ENCODE peak calls at places on chromosomes 3 and 15, in seven cellular contexts. L is mucosa of descending colon; F is PC-3; U is endothelial cell; S is uterus; W is stimulated activated CD4-positive, alpha-beta T cell treated with anti-CD3 and anti-CD28 coated beads, Interleukin-1b, Interleukin-23, amount 100 ng/mL, for 1 hour; A is HS-5. Y is an unnamed sample.

GRCh38 chr3:186506846-186507245 is 37.3 kb downstream of the CRYGS start:
- DNase-seq in L (no peak), F (no peak), U (no peak), S (no peak), W (no peak), A (no peak), Y (no peak)

GRCh38 chr3:51681453-51681852 is 10.4 kb downstream of the TEX264 start:
- DNase-seq in L (peak), F (peak), U (no peak), S (no peak), W (no peak), A (no peak), Y (peak)

GRCh38 chr3:71875461-71875947 is 90.6 kb upstream of the PROK2 start:
- DNase-seq in L (peak), F (peak), U (peak), S (peak), W (peak), A (no peak), Y (peak)

GRCh38 chr3:145518639-145519038 is 642.3 kb downstream of the PLOD2 start:
- DNase-seq in L (no peak), F (no peak), U (no peak), S (no peak), W (no peak), A (no peak), Y (no peak)

GRCh38 chr3:46642971-46643370 is 30.6 kb downstream of the FAM240A start:
- DNase-seq in L (no peak), F (no peak), U (no peak), S (no peak), W (no peak), A (no peak), Y (no peak)

GRCh38 chr15:42581272-42581730 is 5.9 kb downstream of the STARD9 start:
- DNase-seq in L (peak), F (peak), U (peak), S (peak), W (peak), A (no peak), Y (peak)

GRCh38 chr15:51970981-51971352 is 611 bp downstream of the LEO1 start:
- DNase-seq in L (no peak), F (no peak), U (no peak), S (no peak), W (no peak), A (no peak), Y (no peak)

GRCh38 chr15:75985966-75986365 is 26.3 kb downstream of the NRG4 start:
- DNase-seq in L (no peak), F (no peak), U (no peak), S (no peak), W (no peak), A (no peak), Y (no peak)

GRCh38 chr3:150449169-150449721 is 41.1 kb downstream of the TSC22D2 start:
- DNase-seq in L (no peak), F (peak), U (no peak), S (no peak), W (no peak), A (peak), Y (no peak)

GRCh38 chr15:23859008-23859407 is 171.9 kb upstream of the NDN start:
- DNase-seq in L (no peak), F (no peak), U (no peak), S (no peak), W (no peak), A (no peak), Y (no peak)

GRCh38 chr3:37179144-37179967 is 5.0 kb upstream of the LRRFIP2 start:
- DNase-seq in L (no peak), F (no peak), U (no peak), S (no peak), W (no peak), A (no peak), Y (no peak)

GRCh38 chr15:88651971-88652370 is 13.2 kb downstream of the ISG20 start:
- DNase-seq in L (no peak), F (no peak), U (no peak), S (peak), W (no peak), A (no peak), Y (no peak)

GRCh38 chr3:127730666-127731294 is 58.0 kb downstream of the ABTB1 start:
- DNase-seq in L (no peak), F (no peak), U (no peak), S (no peak), W (no peak), A (no peak), Y (peak)

GRCh38 chr3:128280466-128281455 is 127.5 kb downstream of the EEFSEC start:
- DNase-seq in L (no peak), F (no peak), U (no peak), S (no peak), W (no peak), A (no peak), Y (no peak)

GRCh38 chr3:88031543-88032148 is 27.2 kb downstream of the CGGBP1 start:
- DNase-seq in L (no peak), F (peak), U (no peak), S (no peak), W (no peak), A (peak), Y (no peak)

GRCh38 chr15:68427366-68427765 is 4.6 kb downstream of the ITGA11 start:
- DNase-seq in L (no peak), F (no peak), U (no peak), S (peak), W (no peak), A (no peak), Y (no peak)

GRCh38 chr3:177647876-177648275 is 450.6 kb upstream of the TBL1XR1 start:
- DNase-seq in L (no peak), F (no peak), U (no peak), S (no peak), W (no peak), A (no peak), Y (no peak)

GRCh38 chr15:93018574-93018973 is 70.4 kb downstream of the RGMA start:
- DNase-seq in L (no peak), F (no peak), U (no peak), S (no peak), W (no peak), A (no peak), Y (no peak)

GRCh38 chr3:100106531-100107155 is 7.7 kb downstream of the FILIP1L start:
- DNase-seq in L (no peak), F (peak), U (no peak), S (no peak), W (no peak), A (no peak), Y (no peak)

GRCh38 chr15:74461847-74462511 is 1.0 kb upstream of the UBL7 start:
- DNase-seq in L (no peak), F (peak), U (no peak), S (no peak), W (no peak), A (no peak), Y (no peak)

GRCh38 chr3:161163297-161163696 is 57.8 kb upstream of the NMD3 start:
- DNase-seq in L (no peak), F (peak), U (no peak), S (no peak), W (no peak), A (peak), Y (no peak)

GRCh38 chr3:159263750-159264561 is 462.1 kb downstream of the MFSD1 start:
- DNase-seq in L (no peak), F (peak), U (peak), S (no peak), W (no peak), A (no peak), Y (no peak)

GRCh38 chr3:141441381-141442365 is 45.2 kb upstream of the RASA2 start:
- DNase-seq in L (peak), F (peak), U (peak), S (no peak), W (peak), A (no peak), Y (peak)

GRCh38 chr3:3753416-3753815 is 45.8 kb upstream of the LRRN1 start:
- DNase-seq in L (no peak), F (no peak), U (no peak), S (no peak), W (no peak), A (no peak), Y (no peak)

GRCh38 chr3:152200476-152201422 is 68.0 kb upstream of the MBNL1 start:
- DNase-seq in L (no peak), F (no peak), U (no peak), S (no peak), W (no peak), A (no peak), Y (no peak)

GRCh38 chr3:35651456-35651855 is 12.1 kb downstream of the ARPP21 start:
- DNase-seq in L (no peak), F (no peak), U (no peak), S (no peak), W (no peak), A (no peak), Y (no peak)

Y was measured in right cardiac atrium.